ENCODE peak calls at places on chromosomes 6 and 20, in nine cellular contexts. P is MM.1S, I is HL-60, K is GM12878, B is brain microvascular endothelial cell, T is sigmoid colon, Z is Peyer's patch, X is suprapubic skin, W is RWPE2. H is an unnamed sample. For H3K27me3, the result is how much of the 10 kb centered on the place peaks cover.

GRCh38 chr6:2582268-2582667 is 168.5 kb downstream of the MYLK4 start:
- DNase-seq in P (no peak), I (no peak), K (no peak), B (no peak), T (no peak), Z (no peak), X (no peak), W (no peak), H (no peak)

GRCh38 chr6:130503146-130503545 is 137.3 kb downstream of the TMEM200A start:
- DNase-seq in P (no peak), I (no peak), K (no peak), B (peak), T (no peak), Z (no peak), X (no peak), W (no peak), H (no peak)

GRCh38 chr6:167570460-167571400 is 245.8 kb downstream of the TTLL2 start:
- DNase-seq in P (no peak), I (no peak), K (no peak), B (no peak), T (peak), Z (peak), X (no peak), W (no peak), H (no peak)

GRCh38 chr20:48606841-48607543 is 220.8 kb downstream of the PREX1 start:
- DNase-seq in P (no peak), I (no peak), K (no peak), B (no peak), T (peak), Z (peak), X (peak), W (peak), H (peak)

GRCh38 chr20:63071541-63072181 is 64.9 kb upstream of the BHLHE23 start:
- DNase-seq in P (no peak), I (no peak), K (no peak), B (peak), T (peak), Z (no peak), X (peak), W (peak), H (no peak)

GRCh38 chr6:112466378-112467151 is 119.4 kb downstream of the RFPL4B start:
- DNase-seq in P (no peak), I (no peak), K (no peak), B (peak), T (no peak), Z (no peak), X (no peak), W (no peak), H (no peak)

GRCh38 chr6:167293088-167293589 is 2.0 kb downstream of the UNC93A start:
- DNase-seq in P (no peak), I (no peak), K (no peak), B (no peak), T (no peak), Z (no peak), X (no peak), W (no peak), H (no peak)

GRCh38 chr6:138258991-138259390 is 40.7 kb upstream of the PBOV1 start:
- DNase-seq in P (no peak), I (no peak), K (no peak), B (no peak), T (no peak), Z (no peak), X (no peak), W (no peak), H (no peak)

GRCh38 chr20:36728986-36729385 is 16.9 kb downstream of the NDRG3 start:
- DNase-seq in P (no peak), I (peak), K (no peak), B (peak), T (no peak), Z (no peak), X (no peak), W (no peak), H (no peak)

GRCh38 chr20:34637245-34638185 is 39.4 kb downstream of the PIGU start:
- DNase-seq in P (no peak), I (no peak), K (no peak), B (peak), T (peak), Z (no peak), X (peak), W (no peak), H (no peak)

GRCh38 chr6:157240059-157240959 is 83.0 kb downstream of the TMEM242 start:
- DNase-seq in P (peak), I (no peak), K (no peak), B (no peak), T (peak), Z (peak), X (peak), W (no peak), H (peak)

GRCh38 chr20:9775176-9775575 is 63.7 kb downstream of the PAK5 start:
- DNase-seq in P (no peak), I (no peak), K (no peak), B (no peak), T (no peak), Z (no peak), X (no peak), W (no peak), H (no peak)

GRCh38 chr20:16612708-16613107 is 39.5 kb upstream of the KIF16B start:
- DNase-seq in P (no peak), I (no peak), K (no peak), B (no peak), T (no peak), Z (no peak), X (no peak), W (no peak), H (no peak)

GRCh38 chr20:46939031-46939430 is 44.4 kb downstream of the EYA2 start:
- DNase-seq in P (no peak), I (no peak), K (no peak), B (no peak), T (no peak), Z (no peak), X (no peak), W (no peak), H (no peak)

GRCh38 chr6:53959717-53960116 is 151.5 kb upstream of the MLIP start:
- DNase-seq in P (no peak), I (no peak), K (no peak), B (no peak), T (no peak), Z (no peak), X (no peak), W (no peak), H (no peak)

GRCh38 chr6:90288404-90288803 is 8.2 kb downstream of the BACH2 start:
- DNase-seq in P (no peak), I (no peak), K (no peak), B (peak), T (no peak), Z (no peak), X (no peak), W (no peak), H (no peak)

GRCh38 chr20:38764563-38765355 is 16.5 kb downstream of the ACTR5 start:
- DNase-seq in P (no peak), I (peak), K (no peak), B (peak), T (no peak), Z (peak), X (no peak), W (peak), H (peak)

GRCh38 chr6:14638932-14639875 is 521.6 kb downstream of the CD83 start:
- DNase-seq in P (no peak), I (peak), K (peak), B (peak), T (no peak), Z (peak), X (no peak), W (no peak), H (no peak)

GRCh38 chr6:2360716-2361115 is 115.3 kb upstream of the GMDS start:
- DNase-seq in P (no peak), I (no peak), K (no peak), B (no peak), T (no peak), Z (no peak), X (no peak), W (no peak), H (no peak)

GRCh38 chr20:31857861-31858835 is 12.2 kb downstream of the DUSP15 start:
- DNase-seq in P (peak), I (no peak), K (no peak), B (no peak), T (no peak), Z (no peak), X (peak), W (peak), H (no peak)

GRCh38 chr20:31859266-31859997 is 10.9 kb downstream of the DUSP15 start:
- DNase-seq in P (no peak), I (no peak), K (no peak), B (no peak), T (no peak), Z (no peak), X (peak), W (peak), H (no peak)

GRCh38 chr20:31860431-31861345 is 9.6 kb downstream of the DUSP15 start:
- DNase-seq in P (no peak), I (no peak), K (no peak), B (no peak), T (no peak), Z (no peak), X (no peak), W (peak), H (no peak)

GRCh38 chr20:31861346-31862156 is 8.8 kb downstream of the DUSP15 start:
- DNase-seq in P (no peak), I (peak), K (no peak), B (no peak), T (no peak), Z (peak), X (no peak), W (peak), H (peak)

DNA sequence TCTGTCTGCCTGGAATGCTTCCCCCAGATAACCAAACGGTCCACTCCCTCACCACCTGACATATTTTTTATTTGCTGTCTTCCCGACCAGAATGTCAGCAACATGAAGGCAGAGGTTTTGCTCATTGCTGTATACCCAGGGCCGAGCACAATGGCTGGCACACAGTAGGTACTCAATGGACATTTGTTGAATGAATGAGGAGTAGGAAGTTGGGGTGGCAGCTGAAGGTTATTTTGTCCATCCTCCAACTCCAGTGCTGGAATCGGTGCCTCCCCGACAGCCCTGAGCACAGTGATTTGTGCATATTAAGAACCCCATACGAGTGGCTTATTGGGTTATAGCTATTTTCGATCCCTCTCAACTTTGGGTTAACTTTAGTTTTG is 10.3 kb downstream of the DUSP15 start:
- DNase-seq in P (no peak), I (no peak), K (no peak), B (no peak), T (no peak), Z (no peak), X (no peak), W (peak), H (no peak)
- H3K27me3 ChIP-seq in P (half or more), I (under half), K (under half), B (under half), T (under half), Z (under half), X (under half), W (half or more), H (under half)

GRCh38 chr6:40841721-40842120 is 197.3 kb downstream of the UNC5CL start:
- DNase-seq in P (no peak), I (no peak), K (no peak), B (no peak), T (no peak), Z (no peak), X (no peak), W (no peak), H (no peak)

GRCh38 chr6:40848038-40848437 is 191.0 kb downstream of the UNC5CL start:
- DNase-seq in P (no peak), I (no peak), K (no peak), B (no peak), T (no peak), Z (no peak), X (no peak), W (no peak), H (no peak)

GRCh38 chr6:40848868-40849524 is 190.0 kb downstream of the UNC5CL start:
- DNase-seq in P (no peak), I (no peak), K (no peak), B (no peak), T (no peak), Z (no peak), X (no peak), W (no peak), H (no peak)

GRCh38 chr6:40844241-40844640 is 194.8 kb downstream of the UNC5CL start:
- DNase-seq in P (no peak), I (no peak), K (no peak), B (no peak), T (no peak), Z (no peak), X (no peak), W (no peak), H (no peak)

DNA sequence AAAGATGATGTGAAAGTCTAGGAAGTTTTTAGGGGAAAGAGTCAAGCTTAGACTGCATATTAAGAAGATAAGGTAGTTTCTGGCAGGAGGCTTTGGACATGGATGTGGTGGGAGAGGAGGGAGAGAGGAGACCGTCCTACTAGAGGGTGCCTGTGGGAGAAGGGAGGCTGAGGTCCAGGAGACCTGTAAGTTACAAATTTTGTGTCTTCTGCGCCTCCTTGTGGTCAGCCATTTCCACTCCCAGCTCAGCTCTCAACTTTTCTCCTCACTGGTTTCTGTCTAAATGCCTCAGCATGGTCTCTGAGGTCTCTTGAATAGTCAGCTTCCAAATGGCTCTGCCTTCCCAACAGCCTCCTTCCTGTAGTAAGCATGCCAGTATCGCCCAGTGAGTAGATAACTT is 193.4 kb downstream of the UNC5CL start:
- DNase-seq in P (peak), I (peak), K (no peak), B (peak), T (no peak), Z (no peak), X (no peak), W (no peak), H (no peak)
- TF ChIP-seq CTCF in P (peak), I (peak), K (peak), B (peak), T (peak), Z (peak), X (peak), W (peak), H (peak)

DNA sequence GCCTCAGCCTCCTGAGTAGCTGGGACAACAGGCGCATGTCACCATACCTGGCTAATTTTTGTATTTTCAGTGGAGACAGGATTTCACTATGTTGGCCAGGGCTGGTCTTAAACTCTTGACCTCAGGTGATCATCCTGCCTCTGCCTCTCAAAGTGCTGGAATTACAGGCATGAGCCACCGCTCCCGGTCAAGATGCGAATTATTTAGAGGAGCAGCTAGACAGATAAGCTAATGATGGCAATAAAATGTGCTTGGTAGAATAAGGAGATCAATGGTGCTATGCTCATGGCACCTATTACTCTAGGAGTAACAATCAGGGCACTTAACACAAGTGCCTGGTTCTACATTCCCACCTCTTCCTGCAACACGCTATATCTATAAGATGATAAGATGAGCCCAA is 61.5 kb upstream of the LOC128125822 start:
- DNase-seq in P (no peak), I (no peak), K (no peak), B (no peak), T (no peak), Z (no peak), X (no peak), W (no peak), H (no peak)
- H3K27me3 ChIP-seq in P (under half), I (under half), K (under half), B (under half), T (under half), Z (under half), X (under half), W (under half), H (under half)

GRCh38 chr6:13233106-13233505 is 95.2 kb downstream of the TBC1D7 start:
- DNase-seq in P (no peak), I (no peak), K (no peak), B (no peak), T (no peak), Z (no peak), X (no peak), W (no peak), H (no peak)

GRCh38 chr6:13228264-13229204 is 99.8 kb downstream of the TBC1D7 start:
- DNase-seq in P (peak), I (no peak), K (no peak), B (no peak), T (no peak), Z (no peak), X (no peak), W (no peak), H (no peak)

GRCh38 chr6:13234130-13234529 is 94.2 kb downstream of the TBC1D7 start:
- DNase-seq in P (no peak), I (no peak), K (no peak), B (no peak), T (no peak), Z (no peak), X (no peak), W (no peak), H (no peak)

GRCh38 chr6:13226071-13226470 is 102.3 kb downstream of the TBC1D7 start:
- DNase-seq in P (no peak), I (no peak), K (no peak), B (no peak), T (no peak), Z (no peak), X (no peak), W (no peak), H (no peak)

DNA sequence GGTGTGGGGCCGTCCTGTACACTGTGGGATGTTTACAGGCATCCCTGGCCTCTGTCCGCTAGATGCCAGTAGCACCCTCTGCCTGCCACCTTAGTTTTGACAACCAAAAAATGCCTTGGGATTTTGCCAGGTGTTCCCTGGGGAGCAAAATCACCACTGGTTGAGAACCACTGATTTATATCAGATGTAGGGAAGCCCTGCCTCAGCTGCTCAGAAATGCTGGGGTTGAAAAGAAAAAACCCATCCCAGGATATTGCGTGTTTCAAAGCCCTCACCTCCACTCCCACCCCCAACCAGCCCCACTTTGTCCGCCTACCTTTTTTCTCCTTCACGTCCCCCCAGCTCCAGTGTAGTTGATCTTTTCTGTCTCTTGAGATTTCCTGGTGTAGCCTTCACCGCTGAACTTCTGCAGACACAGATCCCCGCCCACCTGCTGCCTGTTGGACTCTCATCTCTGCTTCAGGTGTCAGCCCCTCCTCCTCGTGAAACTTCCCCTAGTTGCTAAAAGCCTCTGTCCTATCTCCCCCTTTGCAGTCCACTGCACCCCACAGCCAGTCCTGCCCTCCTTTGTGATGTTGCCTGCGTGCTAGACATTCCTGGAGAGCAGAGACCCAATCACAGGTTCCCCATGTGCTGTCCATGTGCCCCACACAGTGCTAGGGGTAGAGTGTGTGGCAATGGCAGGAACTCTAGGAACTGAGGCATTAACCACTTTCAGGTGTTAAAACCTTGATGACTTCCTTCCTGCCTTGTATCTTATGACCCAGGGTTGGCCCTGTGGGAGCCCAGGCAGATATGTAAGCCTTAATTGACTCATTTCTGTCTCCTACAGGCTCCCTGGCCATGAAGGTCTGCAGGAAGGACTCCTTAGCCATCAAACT is 98.9 kb downstream of the TBC1D7 start:
- DNase-seq in P (peak), I (no peak), K (peak), B (peak), T (no peak), Z (no peak), X (no peak), W (no peak), H (no peak)
- TF ChIP-seq CTCF in P (peak), I (no peak), K (peak), B (no peak), T (no peak), Z (no peak), X (no peak), W (peak), H (no peak)

GRCh38 chr6:41429506-41430504 is 94.4 kb downstream of the NCR2 start:
- DNase-seq in P (no peak), I (no peak), K (no peak), B (no peak), T (no peak), Z (no peak), X (no peak), W (no peak), H (no peak)
- H3K27me3 ChIP-seq in P (half or more), I (under half), K (under half), B (under half), T (under half), Z (under half), X (under half), W (under half), H (under half)

H was measured in ascending aorta.